ENCODE peak calls at places on chromosomes 3 and 15, in seven cellular contexts. H is testis, C is K562, B is HCT116, T is left ventricle myocardium inferior, P is sigmoid colon, W is uterus. A is an unnamed sample. For H3K4me1, the result is how much of the 10 kb centered on the place peaks cover.

GRCh38 chr15:100338971-100339444 is 2.8 kb downstream of the ADAMTS17 start:
- DNase-seq in B (peak), H (peak), C (peak), T (no peak), P (peak), W (peak), A (peak)

GRCh38 chr15:71433402-71433801 is 318.1 kb downstream of the THSD4 start:
- DNase-seq in H (no peak), B (no peak), W (no peak), P (no peak), T (no peak), C (no peak), A (no peak)

GRCh38 chr15:81016253-81017068 is 15.7 kb downstream of the TLNRD1 start:
- DNase-seq in T (no peak), H (no peak), W (no peak), B (no peak), C (no peak), P (no peak), A (no peak)

GRCh38 chr3:11335056-11335608 is 62.9 kb downstream of the ATG7 start:
- DNase-seq in C (peak), H (no peak), B (peak), P (no peak), W (no peak), T (no peak), A (peak)

GRCh38 chr3:118900737-118901525 is 133.7 kb downstream of the IGSF11 start:
- DNase-seq in W (no peak), P (no peak), T (no peak), H (no peak), B (no peak), C (no peak), A (no peak)

GRCh38 chr3:61066800-61067199 is 184.5 kb downstream of the FHIT start:
- DNase-seq in H (no peak), B (no peak), P (no peak), T (no peak), W (no peak), C (no peak), A (no peak)

GRCh38 chr3:96576935-96577334 is 237.5 kb upstream of the EPHA6 start:
- DNase-seq in C (no peak), P (no peak), W (no peak), B (no peak), H (no peak), T (no peak), A (no peak)

GRCh38 chr3:44412365-44412764 is 65.1 kb downstream of the ZNF445 start:
- DNase-seq in H (no peak), P (no peak), W (no peak), B (no peak), C (no peak), T (no peak), A (no peak)

GRCh38 chr3:284316-284715 is 87.8 kb downstream of the CHL1 start:
- DNase-seq in T (no peak), H (no peak), C (no peak), P (no peak), B (no peak), W (no peak), A (no peak)

GRCh38 chr3:134078169-134078821 is 48.6 kb upstream of the SLCO2A1 start:
- DNase-seq in B (no peak), H (peak), C (no peak), W (no peak), P (no peak), T (no peak), A (no peak)

GRCh38 chr15:87408902-87409301 is 847.6 kb downstream of the NTRK3 start:
- DNase-seq in T (no peak), B (no peak), H (no peak), W (no peak), P (no peak), C (no peak), A (no peak)

GRCh38 chr3:17420668-17421067 is 321.8 kb downstream of the TBC1D5 start:
- DNase-seq in W (no peak), H (no peak), P (no peak), T (no peak), B (no peak), C (peak), A (no peak)

GRCh38 chr15:90530250-90531051 is 728 bp downstream of the CRTC3 start:
- DNase-seq in C (peak), H (peak), W (peak), B (no peak), P (peak), T (peak), A (peak)

GRCh38 chr3:135242285-135242684 is 447.2 kb downstream of the EPHB1 start:
- DNase-seq in C (no peak), P (no peak), H (no peak), T (no peak), W (no peak), B (no peak), A (no peak)

GRCh38 chr15:58269455-58270414 is 131.6 kb downstream of the AQP9 start:
- DNase-seq in W (no peak), B (peak), T (no peak), H (peak), C (peak), P (no peak), A (peak)

GRCh38 chr3:61808526-61808925 is 247.2 kb downstream of the PTPRG start:
- DNase-seq in T (peak), H (peak), B (no peak), P (peak), C (no peak), W (peak), A (peak)

GRCh38 chr15:71529353-71529752 is 281.0 kb upstream of the NR2E3 start:
- DNase-seq in H (no peak), T (no peak), W (no peak), B (no peak), C (no peak), P (no peak), A (no peak)

GRCh38 chr3:177590826-177591225 is 393.5 kb upstream of the TBL1XR1 start:
- DNase-seq in H (no peak), B (no peak), C (no peak), W (no peak), P (no peak), T (no peak), A (no peak)

GRCh38 chr15:99212401-99212800 is 37.0 kb downstream of the TTC23 start:
- DNase-seq in P (peak), C (peak), B (no peak), H (peak), T (no peak), W (peak), A (peak)

GRCh38 chr3:59212128-59212764 is 162.4 kb upstream of the CFAP20DC start:
- DNase-seq in H (no peak), W (no peak), T (no peak), B (peak), P (no peak), C (peak), A (peak)

GRCh38 chr3:109081746-109082510 is 36.0 kb downstream of the MORC1 start:
- DNase-seq in B (peak), T (no peak), H (peak), C (peak), W (no peak), P (no peak), A (peak)

GRCh38 chr3:129606522-129607390 is at the start of gene PLXND1:
- DNase-seq in B (no peak), W (peak), H (peak), C (peak), T (peak), P (peak), A (peak)

GRCh38 chr3:17258823-17259436 is 374.2 kb downstream of the PLCL2 start:
- DNase-seq in H (peak), C (peak), P (no peak), W (no peak), T (no peak), B (peak), A (peak)

GRCh38 chr3:123678108-123678511 is 93.3 kb upstream of the HACD2 start:
- DNase-seq in W (peak), T (no peak), C (no peak), H (no peak), P (no peak), B (no peak), A (no peak)

DNA sequence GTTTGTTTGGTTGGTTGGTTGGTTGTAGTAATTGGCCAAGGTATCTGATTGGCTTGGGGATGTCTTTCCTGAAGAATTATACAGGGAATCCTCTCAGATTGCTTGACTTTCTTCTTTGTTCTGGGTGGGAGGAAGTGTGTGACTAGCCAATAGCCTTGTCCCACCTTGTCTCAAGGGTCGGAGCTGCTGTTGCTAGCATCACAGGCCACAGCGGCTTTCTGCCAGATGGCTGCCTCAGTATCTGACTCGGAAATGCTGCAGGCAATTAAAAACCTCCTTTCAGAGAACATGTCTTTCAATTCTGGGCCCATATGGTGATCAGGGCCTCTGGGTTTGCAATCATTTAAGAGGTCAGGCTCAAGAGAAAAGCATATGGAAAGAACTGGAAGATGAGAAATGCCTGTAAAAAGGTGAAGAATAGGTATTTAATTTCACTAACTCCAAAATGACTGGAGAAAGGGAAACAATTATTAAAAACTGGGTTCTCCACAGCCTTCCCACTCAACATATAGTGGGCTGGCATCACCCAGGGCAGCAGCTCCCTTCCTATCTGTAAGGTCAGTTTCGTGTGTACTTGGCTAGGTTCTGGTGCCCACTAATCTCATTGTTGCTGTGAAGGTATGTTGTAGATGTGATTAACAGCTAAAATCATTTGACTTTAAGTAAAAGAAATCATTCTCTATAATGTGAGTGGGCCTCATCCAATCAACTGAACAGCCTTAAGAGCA is 32.4 kb downstream of the TGFBR2 start:
- DNase-seq in H (no peak), W (no peak), T (peak), B (no peak), P (no peak), C (no peak), A (peak)
- H3K4me3 ChIP-seq in H (no peak), W (no peak), T (no peak), B (no peak), P (no peak), C (no peak), A (no peak)

GRCh38 chr3:154338008-154338407 is 13.7 kb upstream of the DHX36 start:
- DNase-seq in C (no peak), H (no peak), B (no peak), T (no peak), W (no peak), P (no peak), A (no peak)
- H3K4me1 ChIP-seq in C (under half), H (under half), B (under half), T (under half), W (under half), P (under half), A (under half)

DNA sequence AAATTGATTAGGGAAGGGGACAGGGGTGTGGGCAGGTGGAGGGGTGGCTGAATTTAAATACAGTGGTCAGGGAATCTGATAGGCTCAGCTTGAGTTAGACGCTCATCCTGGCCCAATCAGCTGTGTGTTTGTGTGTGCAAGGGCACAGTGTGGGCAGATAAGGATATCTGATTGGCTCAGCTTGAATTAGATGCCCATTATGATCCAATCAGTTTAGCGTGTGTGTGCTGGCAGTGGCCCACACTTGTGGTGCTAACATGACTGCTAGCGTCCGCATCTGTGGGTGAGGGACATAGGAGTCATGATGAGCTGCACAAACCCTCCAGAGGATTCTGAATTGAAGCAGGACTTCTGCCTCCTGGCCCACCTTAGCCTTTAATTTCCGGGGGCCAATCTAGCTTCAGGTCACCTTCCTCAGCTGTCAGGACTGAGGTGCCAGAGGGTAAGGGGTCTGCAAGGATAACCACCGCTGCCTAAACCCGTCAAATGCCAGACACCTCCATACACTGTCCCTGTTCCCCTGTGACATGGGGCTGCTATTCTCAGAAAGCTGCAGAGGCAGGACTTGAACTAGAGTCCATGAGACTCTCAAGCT is 97.3 kb downstream of the CORO2B start:
- DNase-seq in W (peak), H (no peak), P (peak), T (no peak), B (no peak), C (no peak), A (no peak)
- H3K27ac ChIP-seq in W (no peak), H (no peak), P (no peak), T (no peak), B (no peak), C (no peak), A (no peak)

GRCh38 chr3:71389911-71390573 is 193.5 kb downstream of the FOXP1 start:
- DNase-seq in C (no peak), T (peak), P (peak), W (peak), B (no peak), H (peak), A (peak)
- H3K4me3 ChIP-seq in C (peak), T (peak), P (no peak), W (no peak), B (no peak), H (no peak), A (no peak)

GRCh38 chr3:195542691-195543641 is at the start of gene PPP1R2:
- DNase-seq in B (peak), P (peak), W (peak), T (peak), C (peak), H (peak), A (peak)
- H3K4me1 ChIP-seq in B (under half), P (under half), W (under half), T (half or more), C (under half), H (under half), A (under half)

GRCh38 chr3:55692295-55692957 is 205.3 kb upstream of the WNT5A start:
- DNase-seq in W (no peak), B (no peak), P (no peak), C (no peak), T (no peak), H (no peak), A (no peak)

GRCh38 chr3:55688154-55688553 is 201.0 kb upstream of the WNT5A start:
- DNase-seq in P (no peak), B (no peak), T (no peak), C (no peak), H (no peak), W (no peak), A (no peak)

GRCh38 chr3:55692958-55693558 is 206.0 kb upstream of the WNT5A start:
- DNase-seq in B (no peak), H (no peak), C (no peak), T (no peak), P (no peak), W (no peak), A (peak)

GRCh38 chr3:55690161-55690560 is 203.1 kb upstream of the WNT5A start:
- DNase-seq in P (no peak), C (no peak), W (no peak), H (no peak), B (no peak), T (no peak), A (no peak)

GRCh38 chr3:55690746-55691540 is 203.8 kb upstream of the WNT5A start:
- DNase-seq in B (no peak), T (no peak), H (no peak), C (no peak), W (no peak), P (no peak), A (no peak)
- H3K27ac ChIP-seq in B (no peak), T (no peak), H (no peak), C (no peak), W (no peak), P (no peak), A (no peak)

DNA sequence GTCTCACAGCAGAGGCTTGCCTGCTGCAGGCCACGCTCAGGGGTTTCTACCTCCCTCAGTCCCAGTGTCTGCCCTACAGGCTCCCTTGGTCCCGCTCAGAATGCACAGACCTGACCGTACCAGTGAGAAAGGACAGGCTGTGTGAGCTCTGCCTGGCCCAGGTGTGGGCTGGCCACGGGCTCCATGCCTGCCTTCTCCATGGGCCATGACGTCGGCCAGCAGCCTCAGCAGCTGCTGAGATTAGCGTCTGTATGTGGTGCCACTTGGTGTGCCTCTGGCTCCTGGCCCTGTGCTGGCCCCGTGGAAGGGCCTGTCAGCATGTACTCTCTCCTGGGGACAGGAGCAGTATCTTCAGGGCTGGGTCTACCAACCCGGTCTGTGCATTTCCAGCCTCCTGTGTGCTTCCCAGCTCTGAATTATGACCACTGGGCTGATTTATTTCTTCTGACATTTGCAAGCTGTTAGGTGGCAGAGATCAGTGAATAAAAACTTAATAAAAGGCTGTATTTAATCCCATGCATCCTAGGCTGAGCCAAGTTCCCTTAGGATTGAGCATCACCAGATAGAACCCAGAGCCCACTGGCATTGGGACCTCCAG is 25.7 kb downstream of the KLF13 start:
- DNase-seq in P (no peak), T (peak), C (no peak), H (peak), W (no peak), B (no peak), A (peak)
- H3K4me3 ChIP-seq in P (no peak), T (peak), C (no peak), H (no peak), W (no peak), B (no peak), A (no peak)

DNA sequence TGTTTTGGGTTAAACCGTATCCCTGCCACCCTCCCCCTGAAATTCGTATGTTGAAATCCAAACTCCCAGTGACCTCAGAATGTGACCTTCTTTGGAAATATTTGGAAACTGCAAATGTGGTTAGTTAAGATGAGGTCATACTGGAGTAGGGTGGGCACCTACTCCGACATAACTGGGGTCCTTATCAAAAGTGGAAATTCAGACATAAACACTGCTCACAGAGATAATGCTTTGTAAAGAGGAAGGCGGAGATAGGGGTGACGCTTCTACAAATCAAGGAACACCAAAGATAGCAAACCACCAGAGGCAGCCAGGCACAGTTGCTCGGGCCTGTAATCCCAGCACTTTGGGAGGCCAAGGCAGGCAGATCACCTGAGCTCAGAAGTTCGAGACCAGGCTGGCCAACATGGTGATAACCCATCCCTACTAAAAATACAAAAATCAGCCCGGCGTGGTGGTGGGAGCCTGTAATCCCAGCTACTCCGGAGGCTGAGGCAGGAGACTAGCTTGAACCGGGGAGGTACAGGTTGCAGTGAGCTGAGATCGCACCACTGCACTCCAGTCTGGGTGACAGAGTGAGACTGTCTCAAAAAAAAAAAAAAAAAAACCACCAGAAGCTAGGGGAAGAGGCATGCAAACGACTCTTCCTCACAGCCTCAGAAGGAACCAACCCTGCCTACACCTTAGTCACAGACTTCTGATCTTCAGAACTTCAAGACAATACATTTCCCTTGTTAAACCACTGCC is 51.1 kb upstream of the CHD2 start:
- DNase-seq in T (no peak), P (no peak), H (no peak), C (peak), B (no peak), W (no peak), A (no peak)
- H3K4me1 ChIP-seq in T (under half), P (under half), H (under half), C (under half), B (under half), W (under half), A (under half)

DNA sequence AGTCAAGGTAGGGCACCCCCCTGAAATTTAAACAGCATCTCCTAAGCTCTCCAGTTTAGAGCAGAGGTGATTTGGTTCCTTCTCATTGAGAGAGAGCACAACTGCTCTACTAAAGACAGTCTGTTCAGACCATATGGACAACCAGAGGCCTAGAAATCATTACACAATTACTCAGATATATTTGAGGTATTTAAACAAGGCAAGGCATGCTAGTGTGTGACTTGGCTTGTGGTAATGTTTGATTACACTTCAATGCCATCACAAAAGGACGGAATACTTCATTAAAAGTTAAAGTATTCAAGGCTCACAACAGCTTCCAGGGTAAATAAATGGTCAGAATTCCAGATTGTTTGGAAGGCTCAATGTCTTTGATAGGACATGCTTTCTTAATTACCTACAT is 110.2 kb downstream of the LRTM1 start:
- DNase-seq in T (no peak), H (no peak), P (no peak), W (no peak), B (no peak), C (no peak), A (no peak)
- H3K27ac ChIP-seq in T (no peak), H (no peak), P (no peak), W (no peak), B (no peak), C (no peak), A (no peak)

A was measured in cardiac muscle cell.